ENCODE peak calls at places on chromosomes 11 and 22, in ten cellular contexts. V, U, M, T, J, P, N, R, X and L are unnamed samples.

GRCh38 chr11:127485541-127485940 is 485.0 kb upstream of the KIRREL3 start:
- DNase-seq in N (no peak), R (no peak), P (no peak), X (no peak), T (no peak), M (no peak), U (no peak), J (no peak), V (no peak), L (no peak)

GRCh38 chr11:128890543-128891409 is at the start of gene KCNJ5:
- DNase-seq in V (no peak), N (no peak), T (peak; percentile 40), U (no peak), P (no peak), R (no peak), X (no peak), M (peak; percentile 49), J (peak; percentile 56), L (peak; percentile 53)

GRCh38 chr11:94405062-94405461 is 3.8 kb upstream of the GPR83 start:
- DNase-seq in R (no peak), J (no peak), U (no peak), X (no peak), N (no peak), P (no peak), T (no peak), M (no peak), V (no peak), L (no peak)

GRCh38 chr11:61158691-61159381 is 2.4 kb downstream of the VPS37C start:
- DNase-seq in X (no peak), T (no peak), R (peak; percentile 58), U (peak; percentile 34), V (no peak), N (no peak), J (no peak), P (no peak), M (no peak), L (no peak)

GRCh38 chr22:26483439-26484359 is at the start of the genes HPS4 and SRRD:
- DNase-seq in T (peak; percentile 90), V (peak; percentile 90), U (peak; percentile 93), N (peak; percentile 92), R (peak; percentile 96), J (peak; percentile 93), M (peak; percentile 91), P (peak; percentile 85), X (peak; percentile 89), L (peak; percentile 88)

GRCh38 chr11:30346068-30346688 is 23.3 kb downstream of the ARL14EP start:
- DNase-seq in X (no peak), J (no peak), R (peak; percentile 63), T (no peak), U (no peak), M (no peak), P (no peak), N (no peak), V (no peak), L (no peak)

GRCh38 chr22:26674211-26675190 is 17.1 kb downstream of the MIAT start:
- DNase-seq in X (no peak), P (no peak), M (no peak), U (peak; percentile 19), T (no peak), V (peak; percentile 44), R (no peak), J (no peak), N (no peak), L (no peak)

GRCh38 chr11:17774232-17775034 is 39.9 kb downstream of the KCNC1 start:
- DNase-seq in R (no peak), T (no peak), J (no peak), P (no peak), U (no peak), X (peak; percentile 45), N (no peak), M (no peak), V (no peak), L (no peak)

GRCh38 chr11:78428273-78428651 is 10.6 kb upstream of the GAB2 start:
- DNase-seq in X (no peak), V (peak; percentile 49), P (no peak), T (no peak), U (no peak), N (no peak), J (no peak), M (no peak), R (no peak), L (no peak)

GRCh38 chr11:61041755-61042518 is 60.4 kb upstream of the CD5 start:
- DNase-seq in R (peak; percentile 59), J (peak; percentile 72), X (no peak), M (no peak), U (peak; percentile 62), N (no peak), P (no peak), T (peak; percentile 35), V (peak; percentile 80), L (peak; percentile 75)

GRCh38 chr11:76316726-76317125 is 64.2 kb downstream of the THAP12 start:
- DNase-seq in V (no peak), T (no peak), R (no peak), U (no peak), J (no peak), X (no peak), P (no peak), M (no peak), N (no peak), L (no peak)

GRCh38 chr11:10934293-10934850 is 76.5 kb upstream of the ZBED5 start:
- DNase-seq in N (no peak), J (no peak), P (no peak), R (no peak), T (no peak), X (no peak), M (no peak), U (peak; percentile 46), V (no peak), L (no peak)
- H3K27ac ChIP-seq in N (no peak overlapping the region), J (peak overlapping the region; percentile 75), P (peak overlapping the region; percentile 99), R (no peak overlapping the region), T (peak overlapping the region; percentile 79), X (peak overlapping the region; percentile 82), M (peak overlapping the region; percentile 65), U (peak overlapping the region; percentile 94), V (no peak overlapping the region), L (peak overlapping the region; percentile 71)

DNA sequence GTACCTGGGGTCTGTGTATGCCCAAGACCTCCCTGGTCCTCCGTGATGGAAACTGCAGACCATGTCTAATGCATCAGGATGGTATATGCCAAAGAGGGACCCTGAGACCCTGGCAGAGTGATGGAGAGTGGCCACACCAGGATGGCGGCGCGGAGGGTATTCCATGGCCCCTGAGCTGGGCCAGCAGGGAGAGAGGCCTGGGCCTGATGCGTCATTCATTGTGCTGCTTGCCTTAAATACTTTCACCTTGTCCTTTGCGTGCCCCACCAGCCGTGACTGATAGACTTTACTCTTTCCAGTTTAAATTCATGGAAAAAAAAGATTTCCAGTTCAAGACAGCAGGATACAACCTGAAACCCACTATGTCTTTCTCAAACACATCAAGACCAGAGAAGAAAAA is 5.6 kb upstream of the NDUFV1 start:
- DNase-seq in U (no peak), V (no peak), N (no peak), J (no peak), T (no peak), R (no peak), M (no peak), P (no peak), X (no peak), L (no peak)
- H3K4me3 ChIP-seq in U (no peak overlapping the region), V (no peak overlapping the region), N (no peak overlapping the region), J (no peak overlapping the region), T (no peak overlapping the region), R (no peak overlapping the region), M (no peak overlapping the region), P (no peak overlapping the region), X (no peak overlapping the region), L (no peak overlapping the region)

DNA sequence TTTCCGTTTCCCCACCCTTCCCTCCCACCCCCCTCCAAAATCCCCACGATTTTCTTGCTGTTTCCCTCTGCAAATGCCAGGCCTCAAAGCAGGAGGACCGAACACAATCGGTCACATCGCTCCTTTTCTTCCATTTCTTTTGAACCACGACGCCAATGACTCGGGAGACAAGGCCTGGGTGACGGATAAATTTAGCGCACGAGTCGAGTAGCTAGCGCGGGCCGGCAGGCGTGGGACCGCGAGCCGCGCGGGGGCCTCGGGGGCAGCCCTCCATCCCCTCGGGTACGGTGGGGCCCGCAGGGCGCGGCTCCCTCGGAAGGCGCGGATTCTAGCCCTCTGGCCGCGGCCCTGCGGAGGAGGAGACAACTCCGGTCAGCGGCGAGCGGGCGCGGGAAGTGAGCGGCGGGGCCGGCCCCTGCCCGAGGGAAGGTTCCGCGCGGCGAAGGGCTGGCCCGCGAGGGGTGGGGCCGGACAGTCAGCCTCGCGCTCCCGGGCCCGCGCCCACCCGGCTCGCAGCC is 413 bp downstream of the JOSD1 start:
- DNase-seq in T (peak; percentile 74), V (no peak), M (peak; percentile 79), P (peak; percentile 63), J (peak; percentile 79), N (peak; percentile 63), R (peak; percentile 46), U (peak; percentile 80), X (peak; percentile 66), L (peak; percentile 91)
- H3K27ac ChIP-seq in T (peak overlapping the region; percentile 95), V (peak overlapping the region; percentile 84), M (peak overlapping the region; percentile 98), P (peak overlapping the region; percentile 94), J (peak overlapping the region; percentile 96), N (peak overlapping the region; percentile 57), R (peak overlapping the region; percentile 76), U (peak overlapping the region; percentile 98), X (peak overlapping the region; percentile 91), L (peak overlapping the region; percentile 97)

GRCh38 chr11:2377511-2378443 is 667 bp downstream of the CD81 start:
- DNase-seq in M (peak; percentile 78), V (peak; percentile 67), N (no peak), J (peak; percentile 69), U (peak; percentile 72), P (peak; percentile 79), X (no peak), R (peak; percentile 69), T (peak; percentile 75), L (peak; percentile 79)

GRCh38 chr11:2378527-2379210 is 1.6 kb downstream of the CD81 start:
- DNase-seq in R (no peak), M (peak; percentile 68), J (no peak), U (no peak), X (no peak), N (no peak), V (no peak), T (peak; percentile 62), P (no peak), L (no peak)

GRCh38 chr11:2380396-2380795 is 3.3 kb downstream of the CD81 start:
- DNase-seq in V (no peak), U (no peak), P (no peak), J (no peak), R (no peak), N (no peak), T (peak; percentile 15), X (no peak), M (no peak), L (no peak)

GRCh38 chr11:2380807-2381350 is 3.8 kb downstream of the CD81 start:
- DNase-seq in N (no peak), R (no peak), J (peak; percentile 47), X (no peak), P (peak; percentile 84), M (peak; percentile 77), V (no peak), U (peak; percentile 70), T (peak; percentile 80), L (peak; percentile 90)

GRCh38 chr11:2379471-2380174 is 2.5 kb downstream of the CD81 start:
- DNase-seq in M (no peak), R (no peak), N (no peak), J (no peak), T (peak; percentile 15), X (no peak), U (no peak), V (no peak), P (no peak), L (peak; percentile 61)
- H3K4me3 ChIP-seq in M (peak overlapping the region; percentile 39), R (no peak overlapping the region), N (no peak overlapping the region), J (peak overlapping the region; percentile 96), T (peak overlapping the region; percentile 100), X (peak overlapping the region; percentile 100), U (no peak overlapping the region), V (no peak overlapping the region), P (peak overlapping the region; percentile 100), L (no peak overlapping the region)